ENCODE peak calls at places on chromosomes 16 and 17, in ten cellular contexts. Y, F, X, U, K, B, S, V, G and P are unnamed samples. For H3K4me1, the result is how much of the 10 kb centered on the place peaks cover.

GRCh38 chr16:75506567-75506966 is 11.3 kb upstream of the CHST6 start:
- DNase-seq in G (no peak), X (no peak), V (no peak), S (peak), Y (no peak), K (peak), B (no peak), F (no peak), U (peak), P (no peak)

GRCh38 chr16:52498640-52499039 is 48.3 kb downstream of the TOX3 start:
- DNase-seq in K (no peak), S (no peak), G (no peak), B (no peak), X (no peak), F (no peak), V (no peak), U (no peak), Y (no peak), P (no peak)

GRCh38 chr16:2466667-2467300 is 4.3 kb upstream of the NTN3 start:
- DNase-seq in F (no peak), U (no peak), X (no peak), Y (no peak), S (no peak), V (no peak), G (no peak), B (no peak), K (no peak), P (no peak)

GRCh38 chr17:18176152-18176551 is 7.5 kb upstream of the ALKBH5 start:
- DNase-seq in X (no peak), Y (no peak), G (no peak), S (peak), U (no peak), F (no peak), V (no peak), K (peak), B (no peak), P (no peak)

GRCh38 chr16:86567701-86568571 is 1.3 kb downstream of the FOXC2 start:
- DNase-seq in K (no peak), Y (no peak), B (no peak), V (no peak), U (peak), X (no peak), S (no peak), F (no peak), G (no peak), P (no peak)

GRCh38 chr17:81070541-81071246 is 35.7 kb downstream of the BAIAP2 start:
- DNase-seq in K (no peak), V (no peak), S (no peak), F (no peak), B (no peak), X (no peak), G (no peak), U (no peak), Y (no peak), P (no peak)

GRCh38 chr16:709651-710499 is 4.3 kb upstream of the FBXL16 start:
- DNase-seq in F (no peak), Y (no peak), S (no peak), U (peak), X (no peak), B (no peak), K (peak), G (no peak), V (no peak), P (no peak)

GRCh38 chr17:82110298-82110697 is 12.3 kb upstream of the FASN start:
- DNase-seq in U (no peak), Y (no peak), F (no peak), B (no peak), V (no peak), K (no peak), G (no peak), X (no peak), S (no peak), P (no peak)

GRCh38 chr17:17096438-17097178 is 54.4 kb downstream of the MPRIP start:
- DNase-seq in K (peak), Y (no peak), X (no peak), F (no peak), V (no peak), S (no peak), U (peak), B (no peak), G (no peak), P (no peak)

GRCh38 chr16:3087836-3088235 is 11.3 kb downstream of the ZSCAN10 start:
- DNase-seq in K (peak), U (no peak), F (no peak), B (no peak), G (no peak), S (no peak), V (no peak), Y (no peak), X (no peak), P (no peak)

GRCh38 chr17:82920715-82921114 is 80.9 kb upstream of the ZNF750 start:
- DNase-seq in G (no peak), B (no peak), X (no peak), U (no peak), K (peak), Y (no peak), S (no peak), F (no peak), V (peak), P (no peak)

GRCh38 chr17:82357394-82357793 is 1.7 kb upstream of the TEX19 start:
- DNase-seq in F (no peak), U (no peak), X (no peak), Y (no peak), B (no peak), K (no peak), S (no peak), G (no peak), V (no peak), P (no peak)

GRCh38 chr17:82835766-82836512 is 3.9 kb downstream of the ZNF750 start:
- DNase-seq in X (no peak), B (no peak), V (peak), S (no peak), Y (no peak), U (no peak), K (no peak), F (no peak), G (no peak), P (no peak)

GRCh38 chr16:23395732-23396131 is 57.3 kb downstream of the COG7 start:
- DNase-seq in K (no peak), V (no peak), S (no peak), U (no peak), X (no peak), F (no peak), B (no peak), G (no peak), Y (no peak), P (no peak)

GRCh38 chr17:42720996-42721583 is 23.8 kb downstream of the EZH1 start:
- DNase-seq in U (peak), G (no peak), V (no peak), B (no peak), X (no peak), K (no peak), F (no peak), S (no peak), Y (no peak), P (no peak)

GRCh38 chr17:8628172-8628571 is 2.4 kb downstream of the MYH10 start:
- DNase-seq in S (no peak), Y (no peak), U (no peak), G (no peak), F (no peak), B (no peak), V (no peak), X (no peak), K (no peak), P (no peak)

GRCh38 chr16:1548234-1548633 is 14.8 kb downstream of the TMEM204 start:
- DNase-seq in B (no peak), U (no peak), F (no peak), Y (no peak), S (no peak), K (no peak), X (no peak), V (no peak), G (no peak), P (no peak)

GRCh38 chr17:17759164-17759563 is 77.6 kb downstream of the SREBF1 start:
- DNase-seq in K (no peak), G (no peak), V (no peak), S (no peak), U (no peak), B (no peak), F (no peak), Y (no peak), X (no peak), P (no peak)

GRCh38 chr16:8955828-8956227 is 7.9 kb downstream of the USP7 start:
- DNase-seq in K (no peak), U (no peak), Y (no peak), X (no peak), V (no peak), G (no peak), F (no peak), B (no peak), S (no peak), P (no peak)

GRCh38 chr17:18256351-18256750 is 2.2 kb downstream of the FLII start:
- DNase-seq in V (no peak), X (no peak), U (no peak), S (no peak), B (no peak), F (no peak), K (no peak), Y (no peak), G (no peak), P (no peak)

GRCh38 chr16:79714440-79714839 is 113.9 kb upstream of the MAF start:
- DNase-seq in U (no peak), V (no peak), B (peak), X (no peak), G (no peak), S (no peak), K (no peak), F (no peak), Y (no peak), P (no peak)

GRCh38 chr16:24966031-24966430 is 49.1 kb downstream of the ARHGAP17 start:
- DNase-seq in B (no peak), V (no peak), K (no peak), G (no peak), U (no peak), S (no peak), X (no peak), Y (no peak), F (no peak), P (no peak)

GRCh38 chr16:12515771-12516170 is 287.9 kb downstream of the CPPED1 start:
- DNase-seq in S (no peak), V (no peak), K (no peak), F (no peak), U (no peak), B (no peak), X (no peak), Y (no peak), G (no peak), P (no peak)

GRCh38 chr17:44759096-44759915 is 518 bp downstream of the ADAM11 start:
- DNase-seq in B (no peak), G (no peak), X (no peak), U (no peak), F (no peak), Y (no peak), S (no peak), K (peak), V (no peak), P (no peak)

GRCh38 chr17:28895794-28896447 is 1.6 kb downstream of the FLOT2 start:
- DNase-seq in V (no peak), S (no peak), B (no peak), Y (no peak), X (no peak), F (no peak), K (no peak), G (no peak), U (no peak), P (no peak)

DNA sequence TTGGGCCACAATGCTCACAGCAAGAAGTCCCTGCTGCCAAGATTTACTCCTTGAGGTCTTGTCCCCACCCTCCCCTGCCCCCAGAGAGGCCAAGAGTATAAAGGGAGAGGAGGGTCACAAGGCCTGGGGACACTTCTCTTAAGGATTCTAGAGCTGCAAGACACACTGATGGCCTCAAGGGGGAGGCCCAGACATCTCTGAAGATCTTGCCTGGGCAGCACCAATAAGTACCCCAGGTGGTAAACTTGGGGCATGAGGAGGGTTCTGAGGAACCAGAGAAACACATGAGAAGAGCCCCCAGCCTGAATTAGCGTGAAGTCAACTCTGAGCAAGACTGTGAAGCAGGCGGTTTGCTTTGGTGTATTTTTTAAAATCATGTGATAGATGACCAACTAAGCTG is 26.8 kb upstream of the MTMR4 start:
- DNase-seq in S (no peak), X (no peak), G (no peak), V (no peak), K (no peak), B (no peak), U (no peak), F (no peak), Y (no peak), P (no peak)
- TF ChIP-seq CTCF in S (peak), X (no peak), G (peak), V (no peak), K (no peak), B (no peak), U (peak), F (no peak), Y (peak), P (no peak)

GRCh38 chr17:62827722-62828498 is 19.8 kb upstream of the MARCHF10 start:
- DNase-seq in S (no peak), X (no peak), B (no peak), G (no peak), V (no peak), F (no peak), Y (no peak), U (peak), K (no peak), P (no peak)

GRCh38 chr17:62823111-62823895 is 15.2 kb upstream of the MARCHF10 start:
- DNase-seq in F (no peak), G (no peak), X (no peak), S (peak), B (no peak), U (no peak), V (no peak), K (no peak), Y (no peak), P (no peak)

GRCh38 chr17:62825182-62825581 is 17.1 kb upstream of the MARCHF10 start:
- DNase-seq in X (no peak), U (no peak), K (no peak), Y (no peak), G (no peak), S (no peak), B (no peak), F (no peak), V (no peak), P (no peak)

GRCh38 chr17:62824290-62825135 is 16.4 kb upstream of the MARCHF10 start:
- DNase-seq in X (no peak), S (no peak), G (no peak), U (peak), V (no peak), B (no peak), F (no peak), Y (peak), K (no peak), P (peak)

GRCh38 chr17:62826956-62827355 is 18.8 kb upstream of the MARCHF10 start:
- DNase-seq in V (no peak), Y (no peak), F (no peak), G (no peak), B (no peak), X (no peak), S (no peak), K (no peak), U (peak), P (no peak)
- H3K4me1 ChIP-seq in V (under half), Y (under half), F (under half), G (under half), B (under half), X (under half), S (under half), K (under half), U (under half), P (under half)

DNA sequence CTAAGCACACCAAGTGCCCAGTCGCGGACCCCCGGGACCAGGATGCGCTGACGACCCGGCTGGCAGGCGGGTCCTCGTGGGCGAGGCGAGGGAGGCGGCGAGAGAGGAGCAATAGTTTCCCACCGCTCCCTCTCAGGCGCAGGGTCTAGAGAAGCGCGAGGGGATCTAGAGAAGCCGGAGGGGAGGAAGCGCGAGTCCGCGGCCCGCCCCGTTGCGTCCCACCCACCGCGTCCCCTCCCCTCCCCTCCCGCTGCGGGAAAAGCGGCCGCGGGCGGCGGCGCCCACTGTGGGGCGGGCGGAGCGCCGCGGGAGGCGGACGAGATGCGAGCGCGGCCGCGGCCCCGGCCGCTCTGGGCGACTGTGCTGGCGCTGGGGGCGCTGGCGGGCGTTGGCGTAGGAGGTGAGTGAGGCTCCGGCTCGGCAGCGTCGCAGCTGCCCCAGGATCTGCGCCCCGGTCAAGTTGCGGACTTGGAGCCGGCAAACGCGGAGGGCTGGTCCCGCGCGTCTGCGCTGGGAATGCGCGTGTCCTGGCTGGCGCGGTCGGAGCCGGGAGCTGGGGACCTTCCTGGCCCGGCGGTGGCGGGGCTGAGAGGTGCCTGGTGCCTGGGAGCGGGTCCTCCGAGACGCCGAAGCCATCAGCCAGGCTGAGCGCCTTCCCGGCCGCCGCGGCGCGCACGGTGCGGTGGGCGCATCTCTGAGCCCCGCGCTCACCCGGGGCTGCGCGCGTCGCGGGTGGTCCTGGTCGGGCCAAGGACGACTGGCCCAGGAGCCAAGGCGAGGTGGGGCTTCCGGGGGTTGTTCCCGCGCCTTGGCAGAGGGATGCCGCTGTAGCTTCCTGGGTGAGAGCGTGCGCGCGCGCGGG is at the start of gene ITGB3:
- DNase-seq in S (peak), U (peak), Y (no peak), X (peak), K (peak), B (peak), G (no peak), F (peak), V (peak), P (no peak)
- TF ChIP-seq POLR2A in S (no peak), U (peak), Y (no peak), X (peak), K (no peak), B (no peak), G (peak), F (peak), V (peak), P (no peak)

DNA sequence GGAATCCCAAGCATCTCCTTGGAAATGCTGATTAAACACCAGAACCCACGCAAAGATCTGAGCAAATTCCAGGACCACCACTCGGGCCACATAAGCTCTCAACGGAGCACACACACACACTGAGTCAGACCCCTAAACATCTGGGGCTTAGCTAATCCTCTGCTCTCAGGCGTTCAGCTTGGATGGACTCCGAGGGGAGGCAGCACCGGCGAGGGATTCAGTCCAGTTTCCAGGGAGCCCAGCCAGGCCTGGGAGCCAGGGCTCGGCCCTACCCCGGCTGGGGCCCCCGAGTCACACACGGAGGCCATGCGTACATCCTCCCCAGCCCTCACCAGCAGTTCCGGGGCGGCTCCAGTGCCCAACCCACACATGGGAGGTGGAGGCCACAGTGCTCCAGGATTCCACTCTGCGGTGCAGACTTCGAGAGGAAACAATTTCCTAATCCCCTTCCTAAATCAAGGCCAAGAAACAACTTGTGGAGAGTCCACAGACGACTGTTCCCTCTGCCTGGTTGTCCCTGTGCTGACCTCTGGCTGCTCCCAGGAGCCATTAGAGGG is 70.5 kb downstream of the GAS7 start:
- DNase-seq in K (peak), X (peak), G (no peak), U (peak), S (peak), F (peak), B (peak), Y (peak), V (no peak), P (peak)
- TF ChIP-seq CTCF in K (no peak), X (no peak), G (no peak), U (peak), S (no peak), F (no peak), B (no peak), Y (no peak), V (no peak), P (no peak)